ENCODE peak calls at places on chromosomes 13 and 19, in nine cellular contexts. One of them, this sample, is unnamed.

GRCh38 chr19:49763230-49763629 is at the start of gene TSKS:
- DNase-seq in HT-29: no peak
- DNase-seq in effector CD4-positive, alpha-beta T cell: no peak
- DNase-seq in left ventricle myocardium inferior: no peak
- DNase-seq in HFFc6: no peak
- DNase-seq in AG09319: no peak
- DNase-seq in ELR: no peak
- DNase-seq in iris pigment epithelial cell: no peak
- DNase-seq in stimulated activated CD8-positive, alpha-beta memory T cell treated with anti-CD3 and anti-CD28 coated beads, Interleukin-2, amount 100 ng/mL, for 48 hours: no peak
- DNase-seq in this sample: no peak

GRCh38 chr13:56515441-56515840 is 625.3 kb upstream of the PRR20A start:
- DNase-seq in HT-29: no peak
- DNase-seq in effector CD4-positive, alpha-beta T cell: no peak
- DNase-seq in left ventricle myocardium inferior: no peak
- DNase-seq in HFFc6: no peak
- DNase-seq in AG09319: no peak
- DNase-seq in ELR: no peak
- DNase-seq in iris pigment epithelial cell: no peak
- DNase-seq in stimulated activated CD8-positive, alpha-beta memory T cell treated with anti-CD3 and anti-CD28 coated beads, Interleukin-2, amount 100 ng/mL, for 48 hours: no peak
- DNase-seq in this sample: no peak

GRCh38 chr13:98315902-98316301 is 138.8 kb upstream of the RNF113B start:
- DNase-seq in HT-29: no peak
- DNase-seq in effector CD4-positive, alpha-beta T cell: no peak
- DNase-seq in left ventricle myocardium inferior: no peak
- DNase-seq in HFFc6: no peak
- DNase-seq in AG09319: no peak
- DNase-seq in ELR: no peak
- DNase-seq in iris pigment epithelial cell: no peak
- DNase-seq in stimulated activated CD8-positive, alpha-beta memory T cell treated with anti-CD3 and anti-CD28 coated beads, Interleukin-2, amount 100 ng/mL, for 48 hours: no peak
- DNase-seq in this sample: no peak

GRCh38 chr19:16611121-16611520 is 16.9 kb downstream of the MED26 start:
- DNase-seq in HT-29: no peak
- DNase-seq in effector CD4-positive, alpha-beta T cell: no peak
- DNase-seq in left ventricle myocardium inferior: no peak
- DNase-seq in HFFc6: no peak
- DNase-seq in AG09319: no peak
- DNase-seq in ELR: no peak
- DNase-seq in iris pigment epithelial cell: no peak
- DNase-seq in stimulated activated CD8-positive, alpha-beta memory T cell treated with anti-CD3 and anti-CD28 coated beads, Interleukin-2, amount 100 ng/mL, for 48 hours: no peak
- DNase-seq in this sample: no peak

GRCh38 chr13:113836917-113837553 is 26.8 kb downstream of the GAS6 start:
- DNase-seq in HT-29: peak
- DNase-seq in effector CD4-positive, alpha-beta T cell: no peak
- DNase-seq in left ventricle myocardium inferior: peak
- DNase-seq in HFFc6: peak
- DNase-seq in AG09319: peak
- DNase-seq in ELR: peak
- DNase-seq in iris pigment epithelial cell: peak
- DNase-seq in stimulated activated CD8-positive, alpha-beta memory T cell treated with anti-CD3 and anti-CD28 coated beads, Interleukin-2, amount 100 ng/mL, for 48 hours: no peak
- DNase-seq in this sample: no peak

GRCh38 chr13:97810152-97810551 is 143.3 kb upstream of the IPO5 start:
- DNase-seq in HT-29: peak
- DNase-seq in effector CD4-positive, alpha-beta T cell: no peak
- DNase-seq in left ventricle myocardium inferior: no peak
- DNase-seq in HFFc6: peak
- DNase-seq in AG09319: no peak
- DNase-seq in ELR: peak
- DNase-seq in iris pigment epithelial cell: peak
- DNase-seq in stimulated activated CD8-positive, alpha-beta memory T cell treated with anti-CD3 and anti-CD28 coated beads, Interleukin-2, amount 100 ng/mL, for 48 hours: no peak
- DNase-seq in this sample: no peak

GRCh38 chr19:31418692-31419430 is 69.6 kb upstream of the TSHZ3 start:
- DNase-seq in HT-29: no peak
- DNase-seq in effector CD4-positive, alpha-beta T cell: no peak
- DNase-seq in left ventricle myocardium inferior: no peak
- DNase-seq in HFFc6: no peak
- DNase-seq in AG09319: no peak
- DNase-seq in ELR: no peak
- DNase-seq in iris pigment epithelial cell: no peak
- DNase-seq in stimulated activated CD8-positive, alpha-beta memory T cell treated with anti-CD3 and anti-CD28 coated beads, Interleukin-2, amount 100 ng/mL, for 48 hours: no peak
- DNase-seq in this sample: peak

GRCh38 chr13:66558511-66558910 is 671.6 kb downstream of the PCDH9 start:
- DNase-seq in HT-29: no peak
- DNase-seq in effector CD4-positive, alpha-beta T cell: no peak
- DNase-seq in left ventricle myocardium inferior: no peak
- DNase-seq in HFFc6: no peak
- DNase-seq in AG09319: no peak
- DNase-seq in ELR: no peak
- DNase-seq in iris pigment epithelial cell: peak
- DNase-seq in stimulated activated CD8-positive, alpha-beta memory T cell treated with anti-CD3 and anti-CD28 coated beads, Interleukin-2, amount 100 ng/mL, for 48 hours: no peak
- DNase-seq in this sample: no peak

GRCh38 chr19:48737360-48737998 is 2.9 kb downstream of the RASIP1 start:
- DNase-seq in HT-29: peak
- DNase-seq in effector CD4-positive, alpha-beta T cell: no peak
- DNase-seq in left ventricle myocardium inferior: no peak
- DNase-seq in HFFc6: no peak
- DNase-seq in AG09319: no peak
- DNase-seq in ELR: no peak
- DNase-seq in iris pigment epithelial cell: no peak
- DNase-seq in stimulated activated CD8-positive, alpha-beta memory T cell treated with anti-CD3 and anti-CD28 coated beads, Interleukin-2, amount 100 ng/mL, for 48 hours: no peak
- DNase-seq in this sample: no peak

GRCh38 chr13:96294930-96295657 is 205.2 kb downstream of the HS6ST3 start:
- DNase-seq in HT-29: no peak
- DNase-seq in effector CD4-positive, alpha-beta T cell: no peak
- DNase-seq in left ventricle myocardium inferior: no peak
- DNase-seq in HFFc6: no peak
- DNase-seq in AG09319: no peak
- DNase-seq in ELR: no peak
- DNase-seq in iris pigment epithelial cell: no peak
- DNase-seq in stimulated activated CD8-positive, alpha-beta memory T cell treated with anti-CD3 and anti-CD28 coated beads, Interleukin-2, amount 100 ng/mL, for 48 hours: no peak
- DNase-seq in this sample: no peak

GRCh38 chr13:46575321-46575721 is 22.4 kb downstream of the LRCH1 start:
- DNase-seq in HT-29: no peak
- DNase-seq in effector CD4-positive, alpha-beta T cell: no peak
- DNase-seq in left ventricle myocardium inferior: no peak
- DNase-seq in HFFc6: no peak
- DNase-seq in AG09319: no peak
- DNase-seq in ELR: peak
- DNase-seq in iris pigment epithelial cell: no peak
- DNase-seq in stimulated activated CD8-positive, alpha-beta memory T cell treated with anti-CD3 and anti-CD28 coated beads, Interleukin-2, amount 100 ng/mL, for 48 hours: no peak
- DNase-seq in this sample: no peak

GRCh38 chr13:53200498-53201453 is 172.2 kb downstream of the OLFM4 start:
- DNase-seq in HT-29: no peak
- DNase-seq in effector CD4-positive, alpha-beta T cell: no peak
- DNase-seq in left ventricle myocardium inferior: peak
- DNase-seq in HFFc6: no peak
- DNase-seq in AG09319: no peak
- DNase-seq in ELR: peak
- DNase-seq in iris pigment epithelial cell: peak
- DNase-seq in stimulated activated CD8-positive, alpha-beta memory T cell treated with anti-CD3 and anti-CD28 coated beads, Interleukin-2, amount 100 ng/mL, for 48 hours: no peak
- DNase-seq in this sample: peak

GRCh38 chr13:98977568-98978270 is at the start of gene DOCK9:
- DNase-seq in HT-29: peak
- DNase-seq in effector CD4-positive, alpha-beta T cell: no peak
- DNase-seq in left ventricle myocardium inferior: peak
- DNase-seq in HFFc6: peak
- DNase-seq in AG09319: no peak
- DNase-seq in ELR: peak
- DNase-seq in iris pigment epithelial cell: peak
- DNase-seq in stimulated activated CD8-positive, alpha-beta memory T cell treated with anti-CD3 and anti-CD28 coated beads, Interleukin-2, amount 100 ng/mL, for 48 hours: no peak
- DNase-seq in this sample: peak

GRCh38 chr13:36031490-36031889 is 99.7 kb downstream of the DCLK1 start:
- DNase-seq in HT-29: no peak
- DNase-seq in effector CD4-positive, alpha-beta T cell: no peak
- DNase-seq in left ventricle myocardium inferior: no peak
- DNase-seq in HFFc6: no peak
- DNase-seq in AG09319: no peak
- DNase-seq in ELR: no peak
- DNase-seq in iris pigment epithelial cell: no peak
- DNase-seq in stimulated activated CD8-positive, alpha-beta memory T cell treated with anti-CD3 and anti-CD28 coated beads, Interleukin-2, amount 100 ng/mL, for 48 hours: no peak
- DNase-seq in this sample: no peak

GRCh38 chr13:31627097-31627496 is 112.2 kb upstream of the RXFP2 start:
- DNase-seq in HT-29: no peak
- DNase-seq in effector CD4-positive, alpha-beta T cell: no peak
- DNase-seq in left ventricle myocardium inferior: no peak
- DNase-seq in HFFc6: peak
- DNase-seq in AG09319: no peak
- DNase-seq in ELR: peak
- DNase-seq in iris pigment epithelial cell: peak
- DNase-seq in stimulated activated CD8-positive, alpha-beta memory T cell treated with anti-CD3 and anti-CD28 coated beads, Interleukin-2, amount 100 ng/mL, for 48 hours: no peak
- DNase-seq in this sample: no peak

GRCh38 chr19:19263886-19264487 is 9.1 kb downstream of the TM6SF2 start:
- DNase-seq in HT-29: no peak
- DNase-seq in effector CD4-positive, alpha-beta T cell: no peak
- DNase-seq in left ventricle myocardium inferior: no peak
- DNase-seq in HFFc6: no peak
- DNase-seq in AG09319: no peak
- DNase-seq in ELR: no peak
- DNase-seq in iris pigment epithelial cell: no peak
- DNase-seq in stimulated activated CD8-positive, alpha-beta memory T cell treated with anti-CD3 and anti-CD28 coated beads, Interleukin-2, amount 100 ng/mL, for 48 hours: no peak
- DNase-seq in this sample: no peak

GRCh38 chr13:42318570-42318969 is 46.6 kb downstream of the AKAP11 start:
- DNase-seq in HT-29: no peak
- DNase-seq in effector CD4-positive, alpha-beta T cell: no peak
- DNase-seq in left ventricle myocardium inferior: no peak
- DNase-seq in HFFc6: no peak
- DNase-seq in AG09319: no peak
- DNase-seq in ELR: no peak
- DNase-seq in iris pigment epithelial cell: no peak
- DNase-seq in stimulated activated CD8-positive, alpha-beta memory T cell treated with anti-CD3 and anti-CD28 coated beads, Interleukin-2, amount 100 ng/mL, for 48 hours: no peak
- DNase-seq in this sample: no peak

GRCh38 chr13:45702088-45702487 is at the start of gene CBY2:
- DNase-seq in HT-29: no peak
- DNase-seq in effector CD4-positive, alpha-beta T cell: no peak
- DNase-seq in left ventricle myocardium inferior: no peak
- DNase-seq in HFFc6: no peak
- DNase-seq in AG09319: no peak
- DNase-seq in ELR: no peak
- DNase-seq in iris pigment epithelial cell: no peak
- DNase-seq in stimulated activated CD8-positive, alpha-beta memory T cell treated with anti-CD3 and anti-CD28 coated beads, Interleukin-2, amount 100 ng/mL, for 48 hours: no peak
- DNase-seq in this sample: no peak

GRCh38 chr19:33941133-33941532 is 144.5 kb downstream of the KCTD15 start:
- DNase-seq in HT-29: no peak
- DNase-seq in effector CD4-positive, alpha-beta T cell: no peak
- DNase-seq in left ventricle myocardium inferior: no peak
- DNase-seq in HFFc6: no peak
- DNase-seq in AG09319: no peak
- DNase-seq in ELR: no peak
- DNase-seq in iris pigment epithelial cell: no peak
- DNase-seq in stimulated activated CD8-positive, alpha-beta memory T cell treated with anti-CD3 and anti-CD28 coated beads, Interleukin-2, amount 100 ng/mL, for 48 hours: no peak
- DNase-seq in this sample: no peak

GRCh38 chr13:98853791-98854191 is 101.3 kb upstream of the SLC15A1 start:
- DNase-seq in HT-29: no peak
- DNase-seq in effector CD4-positive, alpha-beta T cell: no peak
- DNase-seq in left ventricle myocardium inferior: no peak
- DNase-seq in HFFc6: peak
- DNase-seq in AG09319: peak
- DNase-seq in ELR: no peak
- DNase-seq in iris pigment epithelial cell: peak
- DNase-seq in stimulated activated CD8-positive, alpha-beta memory T cell treated with anti-CD3 and anti-CD28 coated beads, Interleukin-2, amount 100 ng/mL, for 48 hours: peak
- DNase-seq in this sample: no peak

GRCh38 chr13:76016799-76017198 is 380.7 kb downstream of the LMO7 start:
- DNase-seq in HT-29: peak
- DNase-seq in effector CD4-positive, alpha-beta T cell: no peak
- DNase-seq in left ventricle myocardium inferior: no peak
- DNase-seq in HFFc6: no peak
- DNase-seq in AG09319: no peak
- DNase-seq in ELR: peak
- DNase-seq in iris pigment epithelial cell: peak
- DNase-seq in stimulated activated CD8-positive, alpha-beta memory T cell treated with anti-CD3 and anti-CD28 coated beads, Interleukin-2, amount 100 ng/mL, for 48 hours: no peak
- DNase-seq in this sample: no peak

GRCh38 chr19:28468701-28469459 is 744.1 kb downstream of the UQCRFS1 start:
- DNase-seq in HT-29: peak
- DNase-seq in effector CD4-positive, alpha-beta T cell: no peak
- DNase-seq in left ventricle myocardium inferior: no peak
- DNase-seq in HFFc6: no peak
- DNase-seq in AG09319: no peak
- DNase-seq in ELR: peak
- DNase-seq in iris pigment epithelial cell: no peak
- DNase-seq in stimulated activated CD8-positive, alpha-beta memory T cell treated with anti-CD3 and anti-CD28 coated beads, Interleukin-2, amount 100 ng/mL, for 48 hours: peak
- DNase-seq in this sample: no peak

GRCh38 chr13:71378992-71379905 is 487.8 kb downstream of the DACH1 start:
- DNase-seq in HT-29: no peak
- DNase-seq in effector CD4-positive, alpha-beta T cell: no peak
- DNase-seq in left ventricle myocardium inferior: no peak
- DNase-seq in HFFc6: no peak
- DNase-seq in AG09319: no peak
- DNase-seq in ELR: peak
- DNase-seq in iris pigment epithelial cell: peak
- DNase-seq in stimulated activated CD8-positive, alpha-beta memory T cell treated with anti-CD3 and anti-CD28 coated beads, Interleukin-2, amount 100 ng/mL, for 48 hours: no peak
- DNase-seq in this sample: no peak

GRCh38 chr13:95643814-95644598 is 500 bp downstream of the DZIP1 start:
- DNase-seq in HT-29: no peak
- DNase-seq in effector CD4-positive, alpha-beta T cell: no peak
- DNase-seq in left ventricle myocardium inferior: peak
- DNase-seq in HFFc6: peak
- DNase-seq in AG09319: no peak
- DNase-seq in ELR: peak
- DNase-seq in iris pigment epithelial cell: peak
- DNase-seq in stimulated activated CD8-positive, alpha-beta memory T cell treated with anti-CD3 and anti-CD28 coated beads, Interleukin-2, amount 100 ng/mL, for 48 hours: no peak
- DNase-seq in this sample: peak

GRCh38 chr13:102400619-102401125 is 1.2 kb downstream of the FGF14 start:
- DNase-seq in HT-29: no peak
- DNase-seq in effector CD4-positive, alpha-beta T cell: no peak
- DNase-seq in left ventricle myocardium inferior: peak
- DNase-seq in HFFc6: no peak
- DNase-seq in AG09319: no peak
- DNase-seq in ELR: no peak
- DNase-seq in iris pigment epithelial cell: no peak
- DNase-seq in stimulated activated CD8-positive, alpha-beta memory T cell treated with anti-CD3 and anti-CD28 coated beads, Interleukin-2, amount 100 ng/mL, for 48 hours: no peak
- DNase-seq in this sample: no peak

GRCh38 chr13:21256351-21256761 is 79.9 kb downstream of the MRPL57 start:
- DNase-seq in HT-29: no peak
- DNase-seq in effector CD4-positive, alpha-beta T cell: no peak
- DNase-seq in left ventricle myocardium inferior: no peak
- DNase-seq in HFFc6: no peak
- DNase-seq in AG09319: no peak
- DNase-seq in ELR: no peak
- DNase-seq in iris pigment epithelial cell: no peak
- DNase-seq in stimulated activated CD8-positive, alpha-beta memory T cell treated with anti-CD3 and anti-CD28 coated beads, Interleukin-2, amount 100 ng/mL, for 48 hours: no peak
- DNase-seq in this sample: no peak

GRCh38 chr13:111143875-111144540 is 28.9 kb downstream of the ARHGEF7 start:
- DNase-seq in HT-29: no peak
- DNase-seq in effector CD4-positive, alpha-beta T cell: no peak
- DNase-seq in left ventricle myocardium inferior: no peak
- DNase-seq in HFFc6: peak
- DNase-seq in AG09319: no peak
- DNase-seq in ELR: no peak
- DNase-seq in iris pigment epithelial cell: no peak
- DNase-seq in stimulated activated CD8-positive, alpha-beta memory T cell treated with anti-CD3 and anti-CD28 coated beads, Interleukin-2, amount 100 ng/mL, for 48 hours: no peak
- DNase-seq in this sample: no peak

GRCh38 chr19:43699506-43700367 is 16.1 kb upstream of the IRGC start:
- DNase-seq in HT-29: no peak
- DNase-seq in effector CD4-positive, alpha-beta T cell: no peak
- DNase-seq in left ventricle myocardium inferior: peak
- DNase-seq in HFFc6: no peak
- DNase-seq in AG09319: no peak
- DNase-seq in ELR: peak
- DNase-seq in iris pigment epithelial cell: peak
- DNase-seq in stimulated activated CD8-positive, alpha-beta memory T cell treated with anti-CD3 and anti-CD28 coated beads, Interleukin-2, amount 100 ng/mL, for 48 hours: no peak
- DNase-seq in this sample: peak

GRCh38 chr19:14563989-14564650 is 7.7 kb downstream of the NDUFB7 start:
- DNase-seq in HT-29: no peak
- DNase-seq in effector CD4-positive, alpha-beta T cell: no peak
- DNase-seq in left ventricle myocardium inferior: no peak
- DNase-seq in HFFc6: no peak
- DNase-seq in AG09319: no peak
- DNase-seq in ELR: peak
- DNase-seq in iris pigment epithelial cell: peak
- DNase-seq in stimulated activated CD8-positive, alpha-beta memory T cell treated with anti-CD3 and anti-CD28 coated beads, Interleukin-2, amount 100 ng/mL, for 48 hours: peak
- DNase-seq in this sample: peak

GRCh38 chr13:111323549-111323948 is 3.1 kb downstream of the TEX29 start:
- DNase-seq in HT-29: no peak
- DNase-seq in effector CD4-positive, alpha-beta T cell: no peak
- DNase-seq in left ventricle myocardium inferior: no peak
- DNase-seq in HFFc6: no peak
- DNase-seq in AG09319: no peak
- DNase-seq in ELR: no peak
- DNase-seq in iris pigment epithelial cell: no peak
- DNase-seq in stimulated activated CD8-positive, alpha-beta memory T cell treated with anti-CD3 and anti-CD28 coated beads, Interleukin-2, amount 100 ng/mL, for 48 hours: no peak
- DNase-seq in this sample: no peak

GRCh38 chr19:6464070-6464873 is at the start of gene CRB3:
- DNase-seq in HT-29: peak
- DNase-seq in effector CD4-positive, alpha-beta T cell: peak
- DNase-seq in left ventricle myocardium inferior: no peak
- DNase-seq in HFFc6: no peak
- DNase-seq in AG09319: no peak
- DNase-seq in ELR: no peak
- DNase-seq in iris pigment epithelial cell: no peak
- DNase-seq in stimulated activated CD8-positive, alpha-beta memory T cell treated with anti-CD3 and anti-CD28 coated beads, Interleukin-2, amount 100 ng/mL, for 48 hours: no peak
- DNase-seq in this sample: peak